ENCODE peak calls at places on chromosomes 2 and 18, in seven cellular contexts. D is LoVo; V is stimulated activated CD4-positive, alpha-beta T cell treated with anti-CD3 and anti-CD28 coated beads, Interleukin-15, amount 100 ng/mL, for 24 hours; T is body of pancreas; Q is foreskin fibroblast; X is PC-3; F is neural crest cell. B is an unnamed sample.

GRCh38 chr18:2502880-2503279 is 68.4 kb downstream of the METTL4 start:
- DNase-seq in D (no peak), T (no peak), Q (no peak), X (no peak), V (no peak), F (no peak), B (no peak)

GRCh38 chr2:53403836-53404413 is 363.7 kb upstream of the CHAC2 start:
- DNase-seq in T (no peak), D (peak; percentile 60), F (no peak), V (no peak), Q (peak; percentile 66), X (peak; percentile 94), B (peak; percentile 17)

GRCh38 chr18:49609416-49610284 is 47.8 kb downstream of the LIPG start:
- DNase-seq in X (peak; percentile 65), V (no peak), Q (peak; percentile 36), D (peak; percentile 58), F (no peak), T (no peak), B (peak; percentile 11)

GRCh38 chr2:189514107-189514506 is 66.5 kb downstream of the SLC40A1 start:
- DNase-seq in T (no peak), F (no peak), X (no peak), Q (no peak), D (no peak), V (no peak), B (no peak)

GRCh38 chr18:23453657-23454011 is 547 bp downstream of the RIOK3 start:
- DNase-seq in D (peak; percentile 32), X (peak; percentile 65), V (no peak), F (no peak), T (peak; percentile 16), Q (peak; percentile 52), B (peak; percentile 57)

GRCh38 chr2:69077224-69077953 is 64.4 kb downstream of the ANTXR1 start:
- DNase-seq in D (no peak), Q (no peak), X (no peak), V (no peak), T (no peak), F (no peak), B (no peak)

GRCh38 chr2:238130696-238131628 is 7.5 kb upstream of the KLHL30 start:
- DNase-seq in X (no peak), V (no peak), T (no peak), Q (no peak), F (no peak), D (no peak), B (no peak)

GRCh38 chr2:128310761-128311160 is 7.9 kb downstream of the HS6ST1 start:
- DNase-seq in X (no peak), Q (no peak), T (no peak), V (peak; percentile 0), D (no peak), F (no peak), B (no peak)

GRCh38 chr2:15941970-15942710 is 1.8 kb downstream of the MYCN start:
- DNase-seq in X (no peak), D (no peak), Q (peak; percentile 12), V (peak; percentile 31), T (no peak), F (peak; percentile 53), B (peak; percentile 22)

GRCh38 chr2:164913640-164914346 is 41.5 kb downstream of the SLC38A11 start:
- DNase-seq in Q (peak; percentile 52), T (peak; percentile 29), V (no peak), D (peak; percentile 53), F (no peak), X (peak; percentile 23), B (peak; percentile 12)

GRCh38 chr2:172434821-172435607 is 7.6 kb downstream of the ITGA6 start:
- DNase-seq in X (no peak), D (no peak), F (no peak), V (no peak), T (no peak), Q (no peak), B (no peak)

GRCh38 chr2:170509460-170510193 is 205.5 kb upstream of the SP5 start:
- DNase-seq in V (no peak), T (no peak), Q (no peak), F (no peak), D (no peak), X (peak; percentile 71), B (no peak)